ENCODE peak calls at places on chromosomes 1 and 21, in eight cellular contexts. R, D, G, T, H, J, O and C are unnamed samples.

GRCh38 chr1:221780175-221780574 is 38.3 kb upstream of the DUSP10 start:
- DNase-seq in R (no peak), D (no peak), G (no peak), T (no peak), H (no peak), J (no peak), O (no peak), C (no peak)

GRCh38 chr1:180249725-180250498 is 19.8 kb downstream of the LHX4 start:
- DNase-seq in R (no peak), D (no peak), G (no peak), T (no peak), H (no peak), J (no peak), O (no peak), C (peak)

GRCh38 chr1:182608850-182609610 is 4.8 kb upstream of the RGS16 start:
- DNase-seq in R (no peak), D (no peak), G (no peak), T (no peak), H (no peak), J (no peak), O (no peak), C (no peak)

GRCh38 chr1:70966018-70966638 is 81.5 kb downstream of the PTGER3 start:
- DNase-seq in R (no peak), D (peak), G (no peak), T (no peak), H (no peak), J (no peak), O (no peak), C (no peak)

GRCh38 chr1:241485554-241485992 is 34.0 kb downstream of the FH start:
- DNase-seq in R (no peak), D (peak), G (no peak), T (no peak), H (no peak), J (no peak), O (no peak), C (no peak)

GRCh38 chr1:157156058-157156541 is 17.9 kb upstream of the ETV3 start:
- DNase-seq in R (peak), D (peak), G (peak), T (no peak), H (peak), J (no peak), O (peak), C (peak)

GRCh38 chr1:24277420-24278169 is 41.6 kb upstream of the GRHL3 start:
- DNase-seq in R (no peak), D (no peak), G (no peak), T (no peak), H (no peak), J (no peak), O (no peak), C (no peak)

GRCh38 chr1:46535063-46535462 is 16.4 kb downstream of the KNCN start:
- DNase-seq in R (no peak), D (peak), G (peak), T (no peak), H (no peak), J (no peak), O (no peak), C (no peak)

GRCh38 chr1:81832573-81832972 is 31.8 kb downstream of the ADGRL2 start:
- DNase-seq in R (no peak), D (no peak), G (no peak), T (peak), H (no peak), J (peak), O (no peak), C (no peak)

GRCh38 chr21:32298658-32299081 is at the start of gene MRAP:
- DNase-seq in R (no peak), D (no peak), G (no peak), T (no peak), H (no peak), J (no peak), O (no peak), C (no peak)

GRCh38 chr1:8880068-8880676 is 1.7 kb upstream of the ENO1 start:
- DNase-seq in R (no peak), D (peak), G (peak), T (peak), H (peak), J (peak), O (no peak), C (no peak)

GRCh38 chr21:31173881-31174555 is 135.7 kb upstream of the KRTAP19-8 start:
- DNase-seq in R (peak), D (no peak), G (peak), T (no peak), H (peak), J (no peak), O (peak), C (no peak)

GRCh38 chr1:161791889-161792655 is 26.0 kb downstream of the ATF6 start:
- DNase-seq in R (no peak), D (no peak), G (no peak), T (no peak), H (no peak), J (no peak), O (no peak), C (no peak)

GRCh38 chr1:36351222-36351977 is 28.0 kb upstream of the EVA1B start:
- DNase-seq in R (no peak), D (no peak), G (no peak), T (no peak), H (no peak), J (peak), O (no peak), C (no peak)